ENCODE peak calls at places on chromosome 12, in five cellular contexts. Y is stimulated activated CD4-positive, alpha-beta T cell treated with anti-CD3 and anti-CD28 coated beads, Interleukin-15, amount 100 ng/mL, for 1 hour; Z is Caki2; J is NCI-H524; W is Daoy. O is an unnamed sample.

GRCh38 chr12:64609543-64610091 is 678 bp upstream of the RASSF3 start:
- DNase-seq in Z (peak), W (no peak), J (peak), Y (no peak), O (no peak)

GRCh38 chr12:68056300-68056699 is 67.1 kb downstream of the IFNG-AS1 start:
- DNase-seq in J (no peak), W (no peak), Z (no peak), Y (no peak), O (no peak)

GRCh38 chr12:50224026-50224692 is 57.0 kb upstream of the CERS5 start:
- DNase-seq in Z (peak), J (peak), Y (no peak), W (peak), O (peak)

GRCh38 chr12:64187370-64187769 is 34.7 kb downstream of the KICS2 start:
- DNase-seq in W (peak), Y (no peak), J (no peak), Z (no peak), O (no peak)

GRCh38 chr12:120468846-120469449 is 600 bp downstream of the SRSF9 start:
- DNase-seq in Y (peak), Z (no peak), J (no peak), W (peak), O (no peak)

GRCh38 chr12:132491761-132492378 is 1.9 kb downstream of the FBRSL1 start:
- DNase-seq in Z (no peak), W (no peak), Y (no peak), J (no peak), O (no peak)

GRCh38 chr12:46187023-46187422 is 81.8 kb downstream of the SLC38A1 start:
- DNase-seq in W (peak), Z (no peak), Y (no peak), J (no peak), O (no peak)

GRCh38 chr12:92466391-92467305 is 236.1 kb upstream of the PLEKHG7 start:
- DNase-seq in J (peak), W (no peak), Y (no peak), Z (no peak), O (no peak)

GRCh38 chr12:49674318-49674985 is 32.8 kb downstream of the FMNL3 start:
- DNase-seq in W (no peak), J (peak), Z (no peak), Y (no peak), O (no peak)

GRCh38 chr12:112855375-112855774 is 51.4 kb upstream of the OAS1 start:
- DNase-seq in W (no peak), Y (no peak), J (peak), Z (no peak), O (no peak)

GRCh38 chr12:5548152-5548933 is 116.4 kb downstream of the NTF3 start:
- DNase-seq in J (no peak), W (no peak), Z (no peak), Y (no peak), O (no peak)

GRCh38 chr12:1811281-1811947 is 9.0 kb upstream of the LRTM2 start:
- DNase-seq in Y (no peak), J (no peak), W (peak), Z (no peak), O (no peak)

GRCh38 chr12:96237465-96238077 is 43.4 kb downstream of the ELK3 start:
- DNase-seq in W (peak), Y (peak), J (no peak), Z (no peak), O (peak)

GRCh38 chr12:27595231-27595642 is 71.2 kb downstream of the PPFIBP1 start:
- DNase-seq in J (peak), W (no peak), Z (peak), Y (no peak), O (peak)

GRCh38 chr12:113439606-113440030 is 17.4 kb downstream of the SDSL start:
- DNase-seq in Y (no peak), J (peak), W (peak), Z (peak), O (no peak)